ENCODE peak calls at places on chromosomes 16 and 17, in six cellular contexts. B, I, S, T, L and E are unnamed samples.

GRCh38 chr17:63445571-63446217 is 412 bp downstream of the CYB561 start:
- DNase-seq in I (peak; percentile 39), B (no peak), S (no peak), L (no peak), T (no peak), E (no peak)

GRCh38 chr16:50371936-50372595 is 3.3 kb upstream of the BRD7 start:
- DNase-seq in L (peak; percentile 27), T (no peak), I (no peak), S (no peak), B (no peak), E (no peak)

GRCh38 chr17:17034028-17034427 is 8.2 kb upstream of the MPRIP start:
- DNase-seq in I (no peak), L (no peak), S (no peak), B (no peak), T (no peak), E (no peak)

GRCh38 chr17:8420041-8420934 is 15.4 kb upstream of the NDEL1 start:
- DNase-seq in S (no peak), T (peak; percentile 47), B (peak; percentile 52), I (peak; percentile 79), L (peak; percentile 85), E (no peak)

GRCh38 chr17:4135489-4135888 is 7.3 kb downstream of the ZZEF1 start:
- DNase-seq in B (no peak), L (no peak), T (no peak), I (no peak), S (no peak), E (no peak)

GRCh38 chr17:37064166-37064565 is 115.4 kb downstream of the AATF start:
- DNase-seq in I (no peak), L (no peak), S (no peak), T (no peak), B (no peak), E (no peak)

GRCh38 chr17:6233339-6233738 is 163.2 kb downstream of the WSCD1 start:
- DNase-seq in T (no peak), L (no peak), B (no peak), I (no peak), S (no peak), E (no peak)

GRCh38 chr16:30662449-30662848 is 4.2 kb downstream of the FBRS start:
- DNase-seq in T (no peak), S (no peak), I (no peak), L (no peak), B (no peak), E (no peak)

GRCh38 chr16:27425961-27426360 is 24.0 kb downstream of the IL21R start:
- DNase-seq in S (no peak), T (no peak), L (no peak), I (no peak), B (no peak), E (no peak)

GRCh38 chr17:66165537-66166123 is 26.3 kb downstream of the CEP112 start:
- DNase-seq in I (no peak), T (no peak), L (peak; percentile 80), S (peak; percentile 32), B (peak; percentile 75), E (no peak)

GRCh38 chr16:8621572-8622314 is at the start of gene METTL22:
- DNase-seq in S (peak; percentile 56), T (peak; percentile 92), I (peak; percentile 94), L (peak; percentile 86), B (peak; percentile 80), E (peak; percentile 88)

GRCh38 chr16:28843766-28844165 is 2.4 kb downstream of the TUFM start:
- DNase-seq in T (no peak), S (no peak), I (no peak), L (no peak), B (no peak), E (no peak)

GRCh38 chr16:4404247-4404966 is 12.0 kb downstream of the CORO7 start:
- DNase-seq in T (peak; percentile 32), L (peak; percentile 54), B (no peak), I (no peak), S (no peak), E (no peak)

GRCh38 chr16:78396673-78397072 is 297.2 kb downstream of the WWOX start:
- DNase-seq in S (no peak), B (no peak), L (no peak), T (no peak), I (no peak), E (no peak)

GRCh38 chr17:76707985-76708807 is 2.6 kb downstream of the MXRA7 start:
- DNase-seq in B (no peak), S (no peak), T (peak; percentile 53), L (peak; percentile 31), I (no peak), E (no peak)
- H3K4me3 ChIP-seq in B (peak overlapping the region; percentile 58), S (peak overlapping the region; percentile 88), T (peak overlapping the region; percentile 83), L (peak overlapping the region; percentile 70), I (peak overlapping the region; percentile 66), E (peak overlapping the region; percentile 97)

DNA sequence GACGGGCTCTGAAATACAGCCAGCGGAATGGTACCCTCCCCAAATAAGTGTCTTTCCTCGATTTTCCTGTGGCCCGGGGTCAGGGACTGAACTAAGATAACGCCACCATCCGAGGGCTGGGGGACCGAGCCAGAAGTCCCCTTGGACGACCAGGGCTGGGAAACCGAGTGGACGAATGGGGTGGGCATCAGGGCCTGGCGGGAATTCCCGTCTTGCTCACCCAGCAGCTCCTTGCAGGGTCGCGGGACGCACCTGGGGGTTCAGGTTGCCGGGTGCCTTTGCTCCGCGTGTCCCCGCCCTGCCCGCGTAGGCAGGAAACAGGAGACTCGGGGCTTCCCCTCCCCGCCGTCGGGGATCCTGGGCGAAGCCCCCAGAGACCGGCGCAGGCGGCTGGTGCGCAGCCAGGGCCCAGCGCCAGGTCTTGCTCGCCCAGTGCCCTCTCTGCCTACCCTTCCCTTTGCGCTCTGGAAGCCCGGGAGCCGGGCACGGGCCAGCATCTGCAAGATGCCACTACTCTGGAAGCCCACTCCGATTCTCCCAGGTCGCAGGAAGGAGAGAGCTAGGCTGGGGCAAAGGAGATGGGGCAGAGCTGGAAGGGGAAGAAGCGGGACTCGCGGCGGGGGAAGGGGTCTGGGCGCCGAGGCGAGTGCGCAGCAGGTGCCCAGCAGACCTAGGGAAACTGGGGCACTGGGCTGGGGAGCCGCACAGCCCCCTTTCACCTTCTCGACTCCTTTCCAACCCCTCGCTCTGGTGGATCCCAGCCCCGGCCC is 729 bp upstream of the GRIN2C start:
- DNase-seq in T (no peak), S (no peak), I (no peak), B (no peak), L (no peak), E (no peak)
- H3K4me3 ChIP-seq in T (peak overlapping the region; percentile 60), S (no peak overlapping the region), I (peak overlapping the region; percentile 30), B (no peak overlapping the region), L (no peak overlapping the region), E (peak overlapping the region; percentile 36)

GRCh38 chr17:43917348-43918025 is 10.2 kb upstream of the MPP2 start:
- DNase-seq in L (peak; percentile 44), T (peak; percentile 43), B (peak; percentile 10), S (no peak), I (no peak), E (no peak)
- H3K4me3 ChIP-seq in L (no peak overlapping the region), T (peak overlapping the region; percentile 60), B (no peak overlapping the region), S (no peak overlapping the region), I (peak overlapping the region; percentile 22), E (peak overlapping the region; percentile 42)

GRCh38 chr16:886802-887731 is 83.7 kb downstream of the LMF1 start:
- DNase-seq in T (no peak), S (no peak), I (no peak), B (no peak), L (no peak), E (no peak)
- H3K4me3 ChIP-seq in T (no peak overlapping the region), S (no peak overlapping the region), I (no peak overlapping the region), B (no peak overlapping the region), L (no peak overlapping the region), E (no peak overlapping the region)

DNA sequence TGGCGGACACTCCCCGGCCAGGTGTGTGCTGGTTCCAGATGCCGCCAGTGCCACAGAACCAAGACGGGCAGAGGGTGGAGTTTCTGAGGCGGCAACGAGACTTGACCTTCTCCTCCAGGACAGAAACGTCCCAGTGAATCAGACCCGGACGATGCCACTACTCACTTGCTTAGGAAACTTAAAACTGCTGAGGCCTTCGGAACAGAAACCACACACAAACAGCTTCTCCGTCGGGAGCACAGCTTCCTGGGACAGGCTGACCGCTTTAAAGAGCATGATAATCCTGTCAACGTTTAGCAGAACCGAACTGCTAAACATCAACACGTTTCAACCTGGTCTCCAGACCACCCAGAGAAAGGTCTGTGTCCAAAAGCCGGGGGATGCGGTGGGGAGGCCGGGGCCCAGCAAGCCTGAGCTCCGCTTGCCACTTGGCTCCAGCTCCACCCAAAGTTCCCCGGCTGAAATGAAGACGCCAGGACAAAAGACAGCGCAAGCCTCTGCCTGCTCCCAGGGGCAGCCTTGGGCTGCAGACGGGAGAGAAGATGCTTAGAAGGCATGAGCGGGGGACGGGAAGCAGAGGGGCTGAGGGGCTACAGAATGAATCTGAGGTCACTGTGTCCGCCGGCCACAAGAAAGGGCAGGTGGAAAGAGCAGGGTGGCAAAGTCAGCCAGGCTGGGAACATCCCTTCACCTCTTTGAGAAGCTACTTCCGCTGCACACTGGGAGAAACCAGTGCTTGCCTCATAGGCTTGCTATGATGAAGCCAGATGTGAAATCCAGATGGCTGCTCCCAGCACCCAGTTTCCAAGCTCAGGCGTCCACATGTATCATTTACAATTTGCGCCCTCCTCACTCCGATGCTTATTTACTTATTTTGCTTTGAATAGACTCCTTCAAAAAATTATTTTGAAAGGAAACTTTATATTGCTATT is 68.9 kb downstream of the MRM3 start:
- DNase-seq in I (peak; percentile 53), S (no peak), L (peak; percentile 37), B (peak; percentile 40), T (peak; percentile 29), E (no peak)
- H3K4me3 ChIP-seq in I (peak overlapping the region; percentile 21), S (peak overlapping the region; percentile 2), L (no peak overlapping the region), B (no peak overlapping the region), T (peak overlapping the region; percentile 36), E (no peak overlapping the region)

GRCh38 chr16:5928476-5929055 is 831.0 kb upstream of the EEF2KMT start:
- DNase-seq in I (no peak), L (no peak), B (no peak), T (no peak), S (no peak), E (no peak)
- H3K4me3 ChIP-seq in I (no peak overlapping the region), L (no peak overlapping the region), B (no peak overlapping the region), T (no peak overlapping the region), S (no peak overlapping the region), E (no peak overlapping the region)

GRCh38 chr17:30906101-30906911 is at the start of gene TEFM:
- DNase-seq in L (peak; percentile 94), I (peak; percentile 92), T (peak; percentile 89), B (peak; percentile 92), S (peak; percentile 72), E (peak; percentile 93)

GRCh38 chr17:30908717-30909420 is 2.8 kb upstream of the TEFM start:
- DNase-seq in S (no peak), I (no peak), B (no peak), L (no peak), T (no peak), E (no peak)

DNA sequence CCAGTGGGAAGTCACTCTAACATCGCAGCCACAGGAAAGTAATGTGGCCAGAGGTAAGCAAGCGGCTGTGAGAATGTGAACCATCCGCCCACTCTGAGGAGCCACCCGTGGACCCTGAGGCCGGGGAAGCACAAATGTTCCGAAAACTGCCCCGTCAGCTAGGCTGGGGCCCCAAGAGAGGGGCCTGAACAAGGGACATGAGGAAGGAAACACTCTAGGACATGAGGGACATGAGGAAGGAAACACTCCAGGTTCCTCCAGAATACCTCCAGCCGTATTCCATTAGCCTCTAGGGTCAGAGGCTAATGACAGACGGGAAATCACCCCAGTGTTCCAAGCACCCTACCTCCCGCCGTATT is 317 bp downstream of the TEFM start:
- DNase-seq in I (no peak), L (no peak), B (no peak), S (no peak), T (no peak), E (no peak)
- H3K4me3 ChIP-seq in I (peak overlapping the region; percentile 75), L (peak overlapping the region; percentile 91), B (peak overlapping the region; percentile 71), S (peak overlapping the region; percentile 90), T (peak overlapping the region; percentile 87), E (peak overlapping the region; percentile 82)